ENCODE peak calls at places on chromosomes 6 and 20, in eight cellular contexts. F is small intestine, K is lower lobe of right lung, N is PC-3, J is psoas muscle, W is ovary, V is SJCRH30, A is adrenal gland. O is an unnamed sample. For H3K4me1, the result is how much of the 10 kb centered on the place peaks cover.

GRCh38 chr6:129440691-129441090 is 269.3 kb downstream of the ARHGAP18 start:
- DNase-seq in F (no peak), K (no peak), N (no peak), J (no peak), W (no peak), V (peak), A (peak), O (no peak)

GRCh38 chr6:164928366-164929154 is 380.8 kb downstream of the C6orf118 start:
- DNase-seq in F (no peak), K (no peak), N (no peak), J (no peak), W (no peak), V (peak), A (no peak), O (no peak)

GRCh38 chr6:84575264-84575663 is 189.1 kb downstream of the TBX18 start:
- DNase-seq in F (no peak), K (no peak), N (peak), J (no peak), W (no peak), V (peak), A (no peak), O (no peak)

GRCh38 chr6:118748311-118749062 is 97.1 kb upstream of the CEP85L start:
- DNase-seq in F (no peak), K (no peak), N (peak), J (peak), W (peak), V (peak), A (peak), O (peak)

GRCh38 chr6:45687570-45687969 is 309.8 kb upstream of the SUPT3H start:
- DNase-seq in F (no peak), K (no peak), N (no peak), J (no peak), W (no peak), V (no peak), A (no peak), O (no peak)

GRCh38 chr20:53844259-53844658 is 226.1 kb downstream of the BCAS1 start:
- DNase-seq in F (no peak), K (no peak), N (no peak), J (no peak), W (no peak), V (no peak), A (no peak), O (no peak)

GRCh38 chr6:44735631-44735963 is 348.1 kb downstream of the CDC5L start:
- DNase-seq in F (no peak), K (no peak), N (peak), J (no peak), W (no peak), V (no peak), A (no peak), O (no peak)

GRCh38 chr20:44664127-44664526 is 12.6 kb upstream of the ADA start:
- DNase-seq in F (no peak), K (no peak), N (no peak), J (no peak), W (no peak), V (no peak), A (no peak), O (no peak)

GRCh38 chr6:146859795-146860495 is 261.2 kb downstream of the ADGB start:
- DNase-seq in F (no peak), K (no peak), N (no peak), J (no peak), W (no peak), V (no peak), A (no peak), O (no peak)

GRCh38 chr6:1313364-1313754 is 1.5 kb downstream of the FOXQ1 start:
- DNase-seq in F (no peak), K (no peak), N (no peak), J (no peak), W (no peak), V (no peak), A (no peak), O (no peak)

GRCh38 chr6:142079130-142079529 is 53.6 kb upstream of the GJE1 start:
- DNase-seq in F (no peak), K (no peak), N (no peak), J (no peak), W (no peak), V (no peak), A (no peak), O (no peak)

GRCh38 chr6:121435444-121436069 is at the start of gene GJA1:
- DNase-seq in F (peak), K (no peak), N (peak), J (no peak), W (no peak), V (peak), A (peak), O (no peak)

GRCh38 chr6:150886155-150886554 is 20.7 kb downstream of the MTHFD1L start:
- DNase-seq in F (no peak), K (no peak), N (no peak), J (no peak), W (no peak), V (no peak), A (no peak), O (no peak)
- H3K4me1 ChIP-seq in F (under half), K (under half), N (under half), J (under half), W (under half), V (under half), A (under half), O (under half)

DNA sequence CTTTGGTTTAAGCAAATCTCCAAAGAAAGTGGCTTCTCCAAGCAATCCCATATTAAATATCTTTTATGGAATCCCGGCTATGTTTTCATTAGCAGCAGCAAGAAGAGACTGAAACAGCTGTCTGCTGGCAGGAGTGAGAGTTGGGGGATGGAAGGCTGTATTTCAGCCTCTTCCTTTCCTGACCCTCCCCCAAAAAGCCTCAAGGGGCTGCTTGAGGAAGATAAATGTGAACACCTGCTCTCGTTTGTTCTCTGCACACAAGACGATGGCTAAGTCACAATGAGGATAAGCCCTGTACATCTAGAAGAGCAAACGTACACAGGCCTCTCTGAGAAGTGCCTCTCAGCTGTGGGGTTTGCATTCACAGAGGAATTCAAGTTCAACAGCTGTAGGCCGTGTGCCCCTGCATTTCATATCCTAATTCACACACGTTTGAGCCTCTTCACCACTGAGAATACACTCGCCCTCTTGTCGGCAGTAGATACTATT is 16.3 kb downstream of the RIPOR2 start:
- DNase-seq in F (no peak), K (no peak), N (no peak), J (no peak), W (no peak), V (peak), A (no peak), O (no peak)
- H3K4me1 ChIP-seq in F (under half), K (under half), N (under half), J (under half), W (under half), V (under half), A (under half), O (under half)

GRCh38 chr20:36847710-36848040 is 28.3 kb upstream of the TLDC2 start:
- DNase-seq in F (no peak), K (no peak), N (no peak), J (no peak), W (no peak), V (no peak), A (no peak), O (no peak)

GRCh38 chr20:36850759-36851158 is 25.2 kb upstream of the TLDC2 start:
- DNase-seq in F (no peak), K (no peak), N (no peak), J (no peak), W (no peak), V (no peak), A (no peak), O (no peak)

GRCh38 chr20:36848677-36849076 is 27.3 kb upstream of the TLDC2 start:
- DNase-seq in F (no peak), K (no peak), N (no peak), J (no peak), W (no peak), V (no peak), A (no peak), O (no peak)

GRCh38 chr20:36848078-36848660 is 27.8 kb upstream of the TLDC2 start:
- DNase-seq in F (no peak), K (no peak), N (no peak), J (peak), W (no peak), V (no peak), A (peak), O (no peak)

DNA sequence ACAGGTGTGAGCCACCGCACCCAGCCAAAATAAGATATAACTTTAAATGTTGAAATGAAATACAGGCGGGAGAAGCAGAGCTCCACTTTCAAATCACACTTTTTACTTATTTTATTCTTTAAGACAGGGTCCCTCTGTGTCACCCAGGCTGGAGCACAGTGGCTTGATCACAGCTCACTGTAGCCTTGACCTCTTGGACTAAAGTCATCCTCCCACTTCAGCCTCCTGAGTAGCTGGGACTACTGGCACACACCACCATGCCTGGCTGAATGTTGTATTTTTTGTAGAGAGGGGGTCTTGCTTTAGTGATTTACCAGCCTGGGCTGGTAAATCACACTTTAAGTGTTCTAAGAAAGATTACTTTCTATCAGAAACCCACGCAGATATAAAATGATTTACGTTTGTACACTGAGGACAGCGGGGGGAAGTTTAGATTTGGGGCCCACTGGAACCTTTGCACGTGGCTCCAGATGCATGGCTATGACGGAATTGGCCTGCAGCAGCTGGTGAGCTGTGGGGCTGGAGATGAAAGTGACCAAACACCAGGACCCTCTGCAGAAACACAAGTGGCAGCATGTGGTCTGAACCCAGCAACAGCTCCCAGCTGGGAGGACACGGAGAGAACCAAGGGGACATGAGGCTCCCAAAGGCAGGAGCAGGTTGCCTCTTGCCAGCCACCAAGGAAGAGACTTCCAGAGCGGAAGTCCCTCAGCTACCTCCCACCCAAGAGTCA is 26.4 kb upstream of the TLDC2 start:
- DNase-seq in F (no peak), K (no peak), N (no peak), J (no peak), W (no peak), V (no peak), A (no peak), O (no peak)
- H3K4me1 ChIP-seq in F (under half), K (half or more), N (under half), J (under half), W (under half), V (under half), A (under half), O (under half)

GRCh38 chr6:42133926-42134325 is 8.5 kb downstream of the C6orf132 start:
- DNase-seq in F (no peak), K (no peak), N (no peak), J (no peak), W (no peak), V (no peak), A (no peak), O (no peak)
- H3K4me1 ChIP-seq in F (under half), K (under half), N (under half), J (under half), W (under half), V (under half), A (under half), O (under half)

GRCh38 chr6:30163918-30164654 is 740 bp downstream of the TRIM15 start:
- DNase-seq in F (peak), K (no peak), N (no peak), J (no peak), W (no peak), V (no peak), A (no peak), O (no peak)
- H3K4me1 ChIP-seq in F (under half), K (under half), N (under half), J (under half), W (under half), V (under half), A (under half), O (under half)

DNA sequence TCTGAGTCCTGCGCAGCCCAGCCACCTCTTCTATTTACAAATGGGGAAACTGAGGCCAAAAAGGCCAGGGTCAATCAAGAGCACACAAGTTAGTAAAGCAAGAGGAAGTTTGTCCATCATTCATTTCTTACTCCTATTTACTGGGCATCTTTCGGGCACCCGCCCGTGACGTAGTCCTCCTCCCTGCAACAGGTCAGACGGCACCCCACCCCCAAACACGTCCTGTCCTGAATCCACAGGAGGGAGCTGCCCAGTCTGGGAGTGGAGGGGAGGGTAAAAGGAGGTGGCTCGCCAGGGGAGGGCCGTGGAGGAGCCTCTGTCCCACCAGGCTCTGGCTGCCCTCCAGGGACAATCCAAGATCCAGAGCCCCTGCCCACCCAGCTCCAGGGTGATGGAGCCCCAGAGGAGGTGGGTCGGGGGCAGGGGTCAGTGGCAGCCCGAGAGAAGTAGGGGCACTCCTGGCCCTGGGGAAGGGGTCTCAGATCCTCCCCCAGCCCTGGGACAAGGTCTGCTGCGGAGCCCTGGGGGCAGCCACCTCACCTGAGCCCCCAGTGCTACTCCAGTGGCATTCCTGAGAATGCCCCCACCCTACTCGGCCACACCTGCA is 2.5 kb upstream of the LAMA5 start:
- DNase-seq in F (no peak), K (no peak), N (peak), J (peak), W (no peak), V (no peak), A (no peak), O (no peak)
- H3K4me1 ChIP-seq in F (under half), K (half or more), N (under half), J (half or more), W (under half), V (half or more), A (half or more), O (under half)

O was measured in BE2C.